ENCODE peak calls at places on chromosome 17, in four cellular contexts. M is spleen, O is breast epithelium, Z is uterus. W is an unnamed sample. For H3K36me3 and H3K9me3, the result is how much of the 10 kb centered on the place peaks cover.

GRCh38 chr17:31190351-31190750 is 95.6 kb downstream of the NF1 start:
- DNase-seq in O (no peak), Z (no peak), M (no peak), W (no peak)

GRCh38 chr17:27323538-27324212 is 29.8 kb downstream of the WSB1 start:
- DNase-seq in M (peak), O (peak), Z (peak), W (peak)

GRCh38 chr17:39199673-39199985 is 454 bp upstream of the RPL19 start:
- DNase-seq in Z (no peak), M (no peak), O (no peak), W (no peak)

GRCh38 chr17:28989028-28989427 is 16.8 kb downstream of the SEZ6 start:
- DNase-seq in Z (no peak), O (no peak), M (no peak), W (no peak)

GRCh38 chr17:36149296-36149820 is 27.1 kb downstream of the TBC1D3B start:
- DNase-seq in M (no peak), Z (peak), O (no peak), W (peak)

GRCh38 chr17:75645889-75646625 is 12.8 kb downstream of the SMIM5 start:
- DNase-seq in M (peak), O (peak), Z (peak), W (no peak)

GRCh38 chr17:73311428-73311780 is 397 bp downstream of the CDC42EP4 start:
- DNase-seq in Z (no peak), M (peak), O (peak), W (peak)

GRCh38 chr17:4152471-4152870 is 9.5 kb downstream of the CYB5D2 start:
- DNase-seq in Z (no peak), M (no peak), O (no peak), W (peak)

GRCh38 chr17:74592087-74592990 is at the start of gene CD300LD:
- DNase-seq in O (no peak), Z (no peak), M (no peak), W (peak)

GRCh38 chr17:33073416-33073815 is 81.8 kb downstream of the SPACA3 start:
- DNase-seq in O (no peak), M (no peak), Z (no peak), W (no peak)

GRCh38 chr17:52147872-52148271 is 10.6 kb downstream of the CA10 start:
- DNase-seq in O (no peak), M (no peak), Z (no peak), W (no peak)

GRCh38 chr17:9529033-9529748 is 46.4 kb downstream of the STX8 start:
- DNase-seq in O (no peak), M (no peak), Z (no peak), W (no peak)

GRCh38 chr17:15273141-15273793 is 8.1 kb upstream of the PMP22 start:
- DNase-seq in Z (peak), M (no peak), O (no peak), W (peak)

GRCh38 chr17:30263552-30264333 is 28.0 kb downstream of the BLMH start:
- DNase-seq in M (no peak), Z (no peak), O (no peak), W (peak)

GRCh38 chr17:57892820-57893595 is 43.2 kb upstream of the MRPS23 start:
- DNase-seq in M (peak), O (peak), Z (peak), W (peak)

GRCh38 chr17:34519286-34519685 is 60.1 kb upstream of the TMEM132E start:
- DNase-seq in Z (no peak), M (no peak), O (no peak), W (no peak)

GRCh38 chr17:41735744-41736143 is 1.3 kb upstream of the HAP1 start:
- DNase-seq in O (no peak), M (no peak), Z (no peak), W (no peak)

GRCh38 chr17:73017653-73018052 is 74.8 kb downstream of the SLC39A11 start:
- DNase-seq in O (no peak), Z (no peak), M (no peak), W (no peak)

GRCh38 chr17:78781339-78782304 is at the start of gene CYTH1:
- DNase-seq in O (no peak), M (peak), Z (peak), W (peak)

GRCh38 chr17:72053069-72053846 is 67.6 kb upstream of the SOX9 start:
- DNase-seq in Z (no peak), O (no peak), M (no peak), W (no peak)

GRCh38 chr17:31390748-31391495 is 553 bp upstream of the RAB11FIP4 start:
- DNase-seq in O (no peak), M (peak), Z (no peak), W (no peak)

GRCh38 chr17:74960739-74961342 is 11.7 kb downstream of the HID1 start:
- DNase-seq in M (no peak), Z (no peak), O (no peak), W (peak)

GRCh38 chr17:22265807-22266206 is 573.5 kb downstream of the KCNJ18 start:
- DNase-seq in Z (no peak), M (peak), O (no peak), W (no peak)

GRCh38 chr17:82690786-82691489 is 7.6 kb downstream of the RAB40B start:
- DNase-seq in Z (no peak), M (no peak), O (no peak), W (no peak)

GRCh38 chr17:65936013-65936412 is 255.9 kb downstream of the CEP112 start:
- DNase-seq in M (no peak), Z (no peak), O (no peak), W (no peak)

GRCh38 chr17:75459590-75460267 is 3.3 kb downstream of the TMEM94 start:
- DNase-seq in Z (no peak), M (no peak), O (peak), W (no peak)

DNA sequence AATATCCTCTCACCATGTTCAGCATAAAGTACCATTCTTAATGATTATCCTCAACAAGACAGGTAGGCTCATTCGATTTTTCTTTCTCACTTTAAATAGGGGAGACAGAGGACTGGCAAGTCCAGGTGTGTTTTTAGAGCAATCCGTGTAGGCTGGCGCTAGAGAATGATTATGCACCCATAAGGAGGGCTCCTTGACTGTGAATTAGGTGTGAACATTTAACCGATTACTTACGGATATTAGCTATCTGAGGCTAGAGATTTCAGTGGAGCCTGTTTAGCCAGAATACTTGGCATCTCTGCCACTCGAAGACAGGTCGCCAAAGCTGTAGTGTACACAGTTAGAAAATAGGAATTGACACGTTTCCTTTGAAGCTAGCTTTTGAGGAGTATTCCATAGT is 1.9 kb downstream of the SEC14L1 start:
- DNase-seq in Z (no peak), M (no peak), O (no peak), W (no peak)
- H3K4me3 ChIP-seq in Z (no peak), M (peak), O (peak), W (no peak)

DNA sequence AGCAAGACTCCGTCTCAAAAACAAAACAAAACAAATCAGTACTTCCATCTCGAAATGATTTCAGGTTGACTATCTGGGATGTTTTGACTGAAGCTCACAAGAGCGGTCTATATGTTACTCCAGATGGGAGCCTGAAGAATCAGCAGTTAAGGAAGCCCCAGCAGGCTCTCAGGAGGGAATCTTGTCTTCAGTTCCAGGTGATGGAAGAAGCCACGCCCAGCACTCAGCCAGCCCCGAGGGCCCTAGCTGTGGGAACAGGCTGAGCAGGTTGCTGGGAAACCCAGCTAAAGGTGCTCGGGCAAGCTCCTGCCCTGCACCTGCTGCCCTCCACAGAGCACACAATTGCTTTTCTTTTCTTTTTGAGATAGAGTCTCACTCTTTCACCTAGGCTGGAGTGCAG is 32.4 kb downstream of the WIPI1 start:
- DNase-seq in M (no peak), Z (no peak), O (no peak), W (no peak)
- H3K36me3 ChIP-seq in M (under half), Z (under half), O (under half), W (under half)

GRCh38 chr17:19621697-19622096 is 26.9 kb upstream of the ALDH3A2 start:
- DNase-seq in O (no peak), M (no peak), Z (no peak), W (no peak)

GRCh38 chr17:19619705-19620325 is 28.7 kb upstream of the ALDH3A2 start:
- DNase-seq in Z (no peak), O (no peak), M (no peak), W (no peak)

GRCh38 chr17:19614900-19615299 is 33.7 kb upstream of the ALDH3A2 start:
- DNase-seq in M (no peak), O (no peak), Z (no peak), W (no peak)

GRCh38 chr17:19613979-19614378 is 34.6 kb upstream of the ALDH3A2 start:
- DNase-seq in Z (peak), O (no peak), M (no peak), W (no peak)

DNA sequence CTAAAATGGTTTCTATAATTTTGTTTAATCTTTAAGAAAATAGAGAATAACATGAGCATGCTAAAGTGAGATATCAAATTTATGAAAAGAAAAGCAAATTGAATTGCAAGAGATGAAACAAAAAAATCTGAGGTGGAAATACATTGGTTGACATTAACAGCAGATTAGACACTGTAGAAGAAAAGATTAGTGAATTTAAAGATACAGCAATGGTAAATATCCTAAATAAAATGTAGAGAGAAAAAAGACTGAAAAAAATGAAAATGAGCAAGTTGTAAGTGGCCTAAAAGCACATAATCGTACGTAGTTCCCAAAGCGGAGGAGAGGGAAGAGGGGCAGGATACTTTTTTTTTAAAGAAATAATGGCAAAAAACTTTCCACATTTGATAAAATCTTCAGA is 30.5 kb upstream of the ALDH3A2 start:
- DNase-seq in O (no peak), Z (no peak), M (no peak), W (no peak)
- H3K9me3 ChIP-seq in O (under half), Z (under half), M (under half), W (under half)

GRCh38 chr17:17834974-17835373 is 1.8 kb downstream of the SREBF1 start:
- DNase-seq in Z (no peak), O (no peak), M (no peak), W (no peak)
- H3K4me3 ChIP-seq in Z (no peak), O (peak), M (no peak), W (peak)

DNA sequence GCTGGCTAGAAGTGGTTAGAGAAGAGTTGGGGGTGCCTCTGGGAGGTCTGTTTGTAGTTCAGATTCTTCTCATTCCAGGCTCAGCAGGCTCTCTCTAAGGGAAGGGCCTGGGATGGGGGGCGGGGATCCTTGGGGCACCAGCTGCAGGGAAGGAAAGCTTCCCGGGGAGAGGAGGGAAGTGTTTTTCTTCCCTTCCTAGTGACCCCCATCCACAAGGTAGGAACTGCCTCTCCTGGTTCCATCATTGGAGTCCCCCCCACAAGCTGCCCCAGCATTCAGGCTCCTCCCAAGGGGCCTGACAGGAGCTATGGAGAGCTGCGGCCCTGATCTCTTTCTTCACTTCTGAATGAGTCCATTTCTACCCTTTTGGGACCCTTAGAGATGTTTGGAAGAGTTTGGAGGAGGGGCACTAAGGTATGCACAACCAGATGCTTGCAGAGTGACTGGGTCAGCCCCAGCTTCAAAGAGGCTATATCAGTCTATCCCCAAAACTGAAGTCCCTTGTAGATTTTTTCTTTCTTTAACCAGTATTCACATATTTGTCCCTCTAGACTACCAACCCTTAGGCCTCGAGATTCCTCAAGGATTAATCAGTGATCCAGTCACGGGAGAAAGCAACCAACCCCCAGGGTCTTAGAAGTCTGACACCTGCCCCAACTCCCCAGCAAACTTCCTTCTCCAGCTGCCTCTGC is 13.9 kb upstream of the FZD2 start:
- DNase-seq in O (no peak), M (no peak), Z (no peak), W (peak)
- H3K36me3 ChIP-seq in O (under half), M (under half), Z (under half), W (under half)

GRCh38 chr17:60493847-60494321 is 32.2 kb downstream of the APPBP2 start:
- DNase-seq in M (no peak), O (no peak), Z (no peak), W (no peak)
- H3K9me3 ChIP-seq in M (under half), O (under half), Z (under half), W (under half)

W was measured in MG63.